ENCODE peak calls at places on chromosomes 6 and 20, in five cellular contexts. R is effector CD4-positive, alpha-beta T cell; K is fibroblast of pulmonary artery; W is left ventricle myocardium inferior; U is GM13976. Q is an unnamed sample.

GRCh38 chr6:149859368-149859767 is 4.8 kb downstream of the LRP11 start:
- DNase-seq in R (no peak), K (peak; percentile 84), W (no peak), U (no peak), Q (no peak)

GRCh38 chr20:38228436-38228835 is 32.1 kb downstream of the KIAA1755 start:
- DNase-seq in R (no peak), K (peak; percentile 19), W (no peak), U (no peak), Q (no peak)

GRCh38 chr6:14211596-14211961 is 94.0 kb downstream of the CD83 start:
- DNase-seq in R (peak; percentile 9), K (peak; percentile 44), W (peak; percentile 60), U (peak; percentile 47), Q (peak; percentile 24)

GRCh38 chr6:3718407-3718806 is 33.1 kb downstream of the PXDC1 start:
- DNase-seq in R (no peak), K (no peak), W (no peak), U (no peak), Q (no peak)

GRCh38 chr20:51660741-51661608 is 107.2 kb downstream of the ATP9A start:
- DNase-seq in R (no peak), K (peak; percentile 69), W (no peak), U (no peak), Q (no peak)

GRCh38 chr6:144898052-144898689 is 613.0 kb downstream of the UTRN start:
- DNase-seq in R (no peak), K (peak; percentile 14), W (no peak), U (no peak), Q (no peak)

GRCh38 chr6:46276571-46277142 is 105.9 kb upstream of the ENPP5 start:
- DNase-seq in R (no peak), K (no peak), W (no peak), U (no peak), Q (no peak)

GRCh38 chr6:41371992-41372525 is 36.7 kb downstream of the NCR2 start:
- DNase-seq in R (no peak), K (peak; percentile 17), W (no peak), U (peak; percentile 39), Q (no peak)

GRCh38 chr20:39289316-39289715 is 327.2 kb downstream of the DHX35 start:
- DNase-seq in R (no peak), K (no peak), W (no peak), U (peak; percentile 25), Q (peak; percentile 21)

GRCh38 chr6:19866900-19867627 is 29.9 kb downstream of the ID4 start:
- DNase-seq in R (no peak), K (peak; percentile 34), W (no peak), U (no peak), Q (no peak)

GRCh38 chr6:37894585-37894984 is 75.1 kb downstream of the ZFAND3 start:
- DNase-seq in R (no peak), K (no peak), W (no peak), U (no peak), Q (no peak)

GRCh38 chr6:133083248-133083967 is 157.7 kb upstream of the EYA4 start:
- DNase-seq in R (no peak), K (no peak), W (no peak), U (no peak), Q (no peak)

GRCh38 chr20:34872604-34873224 is at the start of gene GGT7:
- DNase-seq in R (peak; percentile 83), K (peak; percentile 57), W (peak; percentile 85), U (peak; percentile 93), Q (peak; percentile 88)

GRCh38 chr6:154370545-154370944 is 13.9 kb upstream of the IPCEF1 start:
- DNase-seq in R (no peak), K (peak; percentile 55), W (no peak), U (peak; percentile 38), Q (no peak)

GRCh38 chr6:3561745-3562144 is 104.9 kb upstream of the SLC22A23 start:
- DNase-seq in R (no peak), K (peak; percentile 42), W (no peak), U (no peak), Q (no peak)

GRCh38 chr20:23375827-23376226 is 13.8 kb downstream of the GZF1 start:
- DNase-seq in R (no peak), K (no peak), W (no peak), U (no peak), Q (no peak)

GRCh38 chr20:53943522-53944291 is 126.7 kb downstream of the BCAS1 start:
- DNase-seq in R (peak; percentile 17), K (peak; percentile 67), W (no peak), U (peak; percentile 44), Q (peak; percentile 57)

GRCh38 chr6:150604467-150604866 is 4.8 kb downstream of the PLEKHG1 start:
- DNase-seq in R (no peak), K (no peak), W (no peak), U (no peak), Q (no peak)

GRCh38 chr6:139010674-139011073 is 17.9 kb upstream of the ABRACL start:
- DNase-seq in R (no peak), K (no peak), W (no peak), U (no peak), Q (no peak)

GRCh38 chr6:93416575-93417420 is 2.6 kb downstream of the EPHA7 start:
- DNase-seq in R (no peak), K (peak; percentile 12), W (peak; percentile 27), U (peak; percentile 7), Q (no peak)

GRCh38 chr6:140124498-140124897 is 750.0 kb upstream of the CITED2 start:
- DNase-seq in R (no peak), K (no peak), W (no peak), U (no peak), Q (no peak)

GRCh38 chr20:9978395-9979004 is 56.3 kb upstream of the ANKEF1 start:
- DNase-seq in R (peak; percentile 6), K (peak; percentile 93), W (no peak), U (peak; percentile 58), Q (peak; percentile 35)

GRCh38 chr6:5293692-5294091 is 32.4 kb downstream of the FARS2 start:
- DNase-seq in R (no peak), K (no peak), W (no peak), U (no peak), Q (no peak)

GRCh38 chr6:146582857-146583256 is 15.9 kb upstream of the ADGB start:
- DNase-seq in R (no peak), K (peak; percentile 39), W (peak; percentile 21), U (no peak), Q (no peak)

GRCh38 chr6:30842754-30843610 is 41.3 kb upstream of the DDR1 start:
- DNase-seq in R (no peak), K (peak; percentile 59), W (no peak), U (no peak), Q (no peak)

GRCh38 chr20:15200139-15200538 is 862.7 kb upstream of the FLRT3 start:
- DNase-seq in R (no peak), K (no peak), W (no peak), U (peak; percentile 26), Q (no peak)

GRCh38 chr6:141956046-141956761 is 176.5 kb upstream of the GJE1 start:
- DNase-seq in R (no peak), K (peak; percentile 36), W (no peak), U (no peak), Q (no peak)

GRCh38 chr20:63441777-63442493 is 30.5 kb downstream of the KCNQ2 start:
- DNase-seq in R (peak; percentile 33), K (peak; percentile 33), W (peak; percentile 69), U (peak; percentile 82), Q (peak; percentile 42)

GRCh38 chr20:19995220-19995863 is 21.8 kb upstream of the NAA20 start:
- DNase-seq in R (no peak), K (peak; percentile 76), W (no peak), U (peak; percentile 60), Q (peak; percentile 48)

GRCh38 chr6:150212745-150213144 is 69.9 kb downstream of the PPP1R14C start:
- DNase-seq in R (no peak), K (no peak), W (no peak), U (no peak), Q (no peak)

GRCh38 chr20:35055445-35056276 is 36.9 kb downstream of the TRPC4AP start:
- DNase-seq in R (no peak), K (peak; percentile 69), W (no peak), U (peak; percentile 29), Q (no peak)

GRCh38 chr6:139981066-139981624 is 606.7 kb upstream of the CITED2 start:
- DNase-seq in R (no peak), K (peak; percentile 31), W (no peak), U (no peak), Q (no peak)

GRCh38 chr20:675453-676314 is at the start of gene SCRT2:
- DNase-seq in R (peak; percentile 33), K (peak; percentile 71), W (peak; percentile 86), U (peak; percentile 86), Q (peak; percentile 72)

GRCh38 chr20:4740774-4741431 is 19.2 kb downstream of the PRND start:
- DNase-seq in R (peak; percentile 63), K (peak; percentile 51), W (peak; percentile 28), U (no peak), Q (peak; percentile 60)

GRCh38 chr6:33205172-33206026 is 944 bp downstream of the HSD17B8 start:
- DNase-seq in R (no peak), K (no peak), W (no peak), U (no peak), Q (no peak)

GRCh38 chr6:42451595-42452170 is at the start of gene TRERF1:
- DNase-seq in R (peak; percentile 43), K (peak; percentile 75), W (peak; percentile 38), U (peak; percentile 81), Q (peak; percentile 80)

GRCh38 chr20:17611540-17612286 is 41.8 kb downstream of the DSTN start:
- DNase-seq in R (no peak), K (no peak), W (no peak), U (peak; percentile 37), Q (no peak)

GRCh38 chr6:85364354-85364753 is 85.5 kb upstream of the NT5E start:
- DNase-seq in R (no peak), K (peak; percentile 37), W (no peak), U (no peak), Q (no peak)

Q was measured in germinal center.